ENCODE peak calls at places on chromosomes 12 and 14, in five cellular contexts. One of them, this sample, is unnamed.

GRCh38 chr14:73761621-73762355 is 47.6 kb upstream of the PNMA1 start:
- DNase-seq in non-pigmented ciliary epithelial cell: no peak
- DNase-seq in stimulated activated CD8-positive, alpha-beta memory T cell treated with anti-CD3 and anti-CD28 coated beads, Interleukin-4, amount 100 ng/mL, for 1 hour: no peak
- DNase-seq in Panc1: no peak
- DNase-seq in NCI-H1436: no peak
- DNase-seq in this sample: no peak

GRCh38 chr12:45334396-45334795 is 118.5 kb downstream of the ANO6 start:
- DNase-seq in non-pigmented ciliary epithelial cell: no peak
- DNase-seq in stimulated activated CD8-positive, alpha-beta memory T cell treated with anti-CD3 and anti-CD28 coated beads, Interleukin-4, amount 100 ng/mL, for 1 hour: no peak
- DNase-seq in Panc1: no peak
- DNase-seq in NCI-H1436: no peak
- DNase-seq in this sample: no peak

GRCh38 chr14:94679106-94679819 is 67.1 kb downstream of the SERPINA3 start:
- DNase-seq in non-pigmented ciliary epithelial cell: no peak
- DNase-seq in stimulated activated CD8-positive, alpha-beta memory T cell treated with anti-CD3 and anti-CD28 coated beads, Interleukin-4, amount 100 ng/mL, for 1 hour: no peak
- DNase-seq in Panc1: no peak
- DNase-seq in NCI-H1436: no peak
- DNase-seq in this sample: no peak

GRCh38 chr12:112916270-112916669 is 9.5 kb downstream of the OAS1 start:
- DNase-seq in non-pigmented ciliary epithelial cell: no peak
- DNase-seq in stimulated activated CD8-positive, alpha-beta memory T cell treated with anti-CD3 and anti-CD28 coated beads, Interleukin-4, amount 100 ng/mL, for 1 hour: no peak
- DNase-seq in Panc1: no peak
- DNase-seq in NCI-H1436: no peak
- DNase-seq in this sample: no peak

GRCh38 chr12:93459992-93460391 is 7.3 kb upstream of the MRPL42 start:
- DNase-seq in non-pigmented ciliary epithelial cell: no peak
- DNase-seq in stimulated activated CD8-positive, alpha-beta memory T cell treated with anti-CD3 and anti-CD28 coated beads, Interleukin-4, amount 100 ng/mL, for 1 hour: no peak
- DNase-seq in Panc1: no peak
- DNase-seq in NCI-H1436: no peak
- DNase-seq in this sample: no peak

GRCh38 chr12:1398673-1399072 is 195.7 kb downstream of the FBXL14 start:
- DNase-seq in non-pigmented ciliary epithelial cell: no peak
- DNase-seq in stimulated activated CD8-positive, alpha-beta memory T cell treated with anti-CD3 and anti-CD28 coated beads, Interleukin-4, amount 100 ng/mL, for 1 hour: no peak
- DNase-seq in Panc1: peak
- DNase-seq in NCI-H1436: no peak
- DNase-seq in this sample: no peak

GRCh38 chr14:65421201-65421981 is 8.9 kb downstream of the FUT8 start:
- DNase-seq in non-pigmented ciliary epithelial cell: no peak
- DNase-seq in stimulated activated CD8-positive, alpha-beta memory T cell treated with anti-CD3 and anti-CD28 coated beads, Interleukin-4, amount 100 ng/mL, for 1 hour: no peak
- DNase-seq in Panc1: no peak
- DNase-seq in NCI-H1436: no peak
- DNase-seq in this sample: no peak

GRCh38 chr12:114447799-114448617 is 42.1 kb upstream of the TBX5 start:
- DNase-seq in non-pigmented ciliary epithelial cell: no peak
- DNase-seq in stimulated activated CD8-positive, alpha-beta memory T cell treated with anti-CD3 and anti-CD28 coated beads, Interleukin-4, amount 100 ng/mL, for 1 hour: no peak
- DNase-seq in Panc1: no peak
- DNase-seq in NCI-H1436: no peak
- DNase-seq in this sample: no peak

GRCh38 chr14:79161576-79161975 is 991.4 kb downstream of the NRXN3 start:
- DNase-seq in non-pigmented ciliary epithelial cell: no peak
- DNase-seq in stimulated activated CD8-positive, alpha-beta memory T cell treated with anti-CD3 and anti-CD28 coated beads, Interleukin-4, amount 100 ng/mL, for 1 hour: no peak
- DNase-seq in Panc1: no peak
- DNase-seq in NCI-H1436: no peak
- DNase-seq in this sample: no peak

GRCh38 chr14:91848602-91849001 is 18.7 kb downstream of the TC2N start:
- DNase-seq in non-pigmented ciliary epithelial cell: no peak
- DNase-seq in stimulated activated CD8-positive, alpha-beta memory T cell treated with anti-CD3 and anti-CD28 coated beads, Interleukin-4, amount 100 ng/mL, for 1 hour: no peak
- DNase-seq in Panc1: no peak
- DNase-seq in NCI-H1436: no peak
- DNase-seq in this sample: no peak

GRCh38 chr12:5565933-5566632 is 134.2 kb downstream of the NTF3 start:
- DNase-seq in non-pigmented ciliary epithelial cell: no peak
- DNase-seq in stimulated activated CD8-positive, alpha-beta memory T cell treated with anti-CD3 and anti-CD28 coated beads, Interleukin-4, amount 100 ng/mL, for 1 hour: no peak
- DNase-seq in Panc1: no peak
- DNase-seq in NCI-H1436: no peak
- DNase-seq in this sample: no peak

GRCh38 chr14:50736932-50737419 is 68.9 kb upstream of the SAV1 start:
- DNase-seq in non-pigmented ciliary epithelial cell: no peak
- DNase-seq in stimulated activated CD8-positive, alpha-beta memory T cell treated with anti-CD3 and anti-CD28 coated beads, Interleukin-4, amount 100 ng/mL, for 1 hour: peak
- DNase-seq in Panc1: no peak
- DNase-seq in NCI-H1436: no peak
- DNase-seq in this sample: no peak

GRCh38 chr12:104763163-104763805 is 194.8 kb downstream of the SLC41A2 start:
- DNase-seq in non-pigmented ciliary epithelial cell: no peak
- DNase-seq in stimulated activated CD8-positive, alpha-beta memory T cell treated with anti-CD3 and anti-CD28 coated beads, Interleukin-4, amount 100 ng/mL, for 1 hour: no peak
- DNase-seq in Panc1: no peak
- DNase-seq in NCI-H1436: no peak
- DNase-seq in this sample: no peak

GRCh38 chr12:103851127-103851526 is 10.1 kb upstream of the NT5DC3 start:
- DNase-seq in non-pigmented ciliary epithelial cell: no peak
- DNase-seq in stimulated activated CD8-positive, alpha-beta memory T cell treated with anti-CD3 and anti-CD28 coated beads, Interleukin-4, amount 100 ng/mL, for 1 hour: no peak
- DNase-seq in Panc1: no peak
- DNase-seq in NCI-H1436: no peak
- DNase-seq in this sample: no peak

GRCh38 chr12:6236641-6236940 is 36.4 kb downstream of the CD9 start:
- DNase-seq in non-pigmented ciliary epithelial cell: no peak
- DNase-seq in stimulated activated CD8-positive, alpha-beta memory T cell treated with anti-CD3 and anti-CD28 coated beads, Interleukin-4, amount 100 ng/mL, for 1 hour: no peak
- DNase-seq in Panc1: no peak
- DNase-seq in NCI-H1436: no peak
- DNase-seq in this sample: no peak

GRCh38 chr14:74594021-74594420 is 18.0 kb downstream of the LTBP2 start:
- DNase-seq in non-pigmented ciliary epithelial cell: no peak
- DNase-seq in stimulated activated CD8-positive, alpha-beta memory T cell treated with anti-CD3 and anti-CD28 coated beads, Interleukin-4, amount 100 ng/mL, for 1 hour: no peak
- DNase-seq in Panc1: no peak
- DNase-seq in NCI-H1436: no peak
- DNase-seq in this sample: no peak

GRCh38 chr12:51082561-51083139 is 746 bp downstream of the CSRNP2 start:
- DNase-seq in non-pigmented ciliary epithelial cell: no peak
- DNase-seq in stimulated activated CD8-positive, alpha-beta memory T cell treated with anti-CD3 and anti-CD28 coated beads, Interleukin-4, amount 100 ng/mL, for 1 hour: no peak
- DNase-seq in Panc1: no peak
- DNase-seq in NCI-H1436: no peak
- DNase-seq in this sample: no peak

GRCh38 chr12:47983541-47984115 is 20.2 kb downstream of the TMEM106C start:
- DNase-seq in non-pigmented ciliary epithelial cell: no peak
- DNase-seq in stimulated activated CD8-positive, alpha-beta memory T cell treated with anti-CD3 and anti-CD28 coated beads, Interleukin-4, amount 100 ng/mL, for 1 hour: no peak
- DNase-seq in Panc1: no peak
- DNase-seq in NCI-H1436: no peak
- DNase-seq in this sample: no peak

This sample was measured in SK-N-MC.